ENCODE peak calls at places on chromosome 1, in five cellular contexts. N, L, T, F and Y are unnamed samples.

GRCh38 chr1:26351591-26352337 is 2.2 kb downstream of the CRYBG2 start:
- DNase-seq in N (peak; percentile 29), L (peak; percentile 65), T (no peak), F (peak; percentile 90), Y (peak; percentile 28)

GRCh38 chr1:204345941-204346678 is 13.6 kb downstream of the PLEKHA6 start:
- DNase-seq in N (no peak), L (no peak), T (no peak), F (no peak), Y (no peak)

GRCh38 chr1:236421022-236421421 is 26.9 kb downstream of the EDARADD start:
- DNase-seq in N (no peak), L (no peak), T (no peak), F (no peak), Y (peak; percentile 65)

GRCh38 chr1:222171005-222171404 is 376.9 kb downstream of the HHIPL2 start:
- DNase-seq in N (peak; percentile 31), L (peak; percentile 70), T (no peak), F (peak; percentile 75), Y (peak; percentile 58)

GRCh38 chr1:99728494-99729235 is 37.8 kb downstream of the FRRS1 start:
- DNase-seq in N (peak; percentile 39), L (peak; percentile 28), T (no peak), F (peak; percentile 78), Y (peak; percentile 45)

GRCh38 chr1:185560760-185561159 is 173.4 kb upstream of the HMCN1 start:
- DNase-seq in N (no peak), L (no peak), T (no peak), F (no peak), Y (no peak)

GRCh38 chr1:216178266-216178665 is 245.0 kb downstream of the USH2A start:
- DNase-seq in N (no peak), L (peak; percentile 69), T (no peak), F (no peak), Y (no peak)

GRCh38 chr1:170864784-170865538 is 70.4 kb upstream of the MROH9 start:
- DNase-seq in N (no peak), L (no peak), T (no peak), F (no peak), Y (no peak)

GRCh38 chr1:185934476-185935189 is 200.4 kb downstream of the HMCN1 start:
- DNase-seq in N (no peak), L (peak; percentile 79), T (no peak), F (no peak), Y (no peak)

GRCh38 chr1:191240925-191241324 is 763.3 kb upstream of the BRINP3 start:
- DNase-seq in N (no peak), L (peak; percentile 68), T (no peak), F (no peak), Y (no peak)

GRCh38 chr1:116334015-116334547 is 39.0 kb upstream of the ATP1A1 start:
- DNase-seq in N (no peak), L (peak; percentile 30), T (no peak), F (peak; percentile 28), Y (peak; percentile 74)

GRCh38 chr1:183081402-183082110 is 58.3 kb downstream of the LAMC1 start:
- DNase-seq in N (no peak), L (no peak), T (no peak), F (no peak), Y (no peak)
- H4K8ac ChIP-seq in N (no peak overlapping the region), L (no peak overlapping the region), T (no peak overlapping the region), F (no peak overlapping the region), Y (no peak overlapping the region)

DNA sequence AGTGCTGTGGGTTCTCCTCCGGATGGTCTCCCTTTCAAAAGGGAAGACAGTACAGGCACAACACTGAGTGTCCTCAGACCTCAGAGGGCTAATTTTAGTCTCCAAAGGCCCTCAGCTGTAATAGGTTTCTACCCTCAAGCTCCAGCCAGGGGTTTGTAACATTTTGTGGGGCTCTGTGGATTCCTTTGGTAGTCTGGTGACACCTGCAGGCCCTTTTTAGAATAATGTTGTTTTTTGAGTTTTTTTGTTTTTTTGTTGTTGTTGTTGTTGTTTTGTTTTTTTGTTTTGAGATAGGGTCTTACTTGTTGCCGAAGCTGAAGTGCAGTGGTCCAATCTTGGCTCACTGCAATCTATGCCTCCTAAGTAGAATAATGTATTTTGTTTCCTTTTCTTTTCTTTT is 15.0 kb upstream of the TMEM201 start:
- DNase-seq in N (no peak), L (peak; percentile 25), T (no peak), F (peak; percentile 67), Y (peak; percentile 49)
- H2BK5ac ChIP-seq in N (no peak overlapping the region), L (no peak overlapping the region), T (no peak overlapping the region), F (no peak overlapping the region), Y (no peak overlapping the region)

GRCh38 chr1:27539901-27540861 is 50.2 kb upstream of the WASF2 start:
- DNase-seq in N (no peak), L (peak; percentile 75), T (no peak), F (peak; percentile 70), Y (peak; percentile 83)
- H2AK5ac ChIP-seq in N (no peak overlapping the region), L (peak overlapping the region; percentile 98), T (no peak overlapping the region), F (no peak overlapping the region), Y (peak overlapping the region; percentile 48)

DNA sequence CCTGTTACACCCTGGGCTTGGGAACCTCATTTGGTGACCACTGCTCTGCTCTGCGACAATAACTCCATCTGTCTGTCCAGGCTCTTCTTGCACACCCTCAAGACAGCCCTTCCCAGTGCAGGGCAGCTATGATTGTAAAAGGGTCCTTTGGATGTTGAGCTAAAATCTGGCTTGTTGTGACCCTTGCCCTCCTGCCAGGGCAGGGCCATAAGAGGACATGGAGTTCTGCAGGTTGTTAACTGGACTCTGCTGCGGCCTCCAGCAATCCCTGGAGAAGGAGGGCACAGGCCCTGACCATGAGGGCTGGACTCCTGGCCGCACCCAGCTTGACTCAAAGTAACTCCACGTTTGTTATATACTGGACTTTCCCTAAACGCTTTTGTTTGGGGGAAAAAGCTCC is 41.2 kb downstream of the DHCR24 start:
- DNase-seq in N (no peak), L (no peak), T (no peak), F (no peak), Y (no peak)
- H4K8ac ChIP-seq in N (no peak overlapping the region), L (no peak overlapping the region), T (no peak overlapping the region), F (no peak overlapping the region), Y (no peak overlapping the region)

DNA sequence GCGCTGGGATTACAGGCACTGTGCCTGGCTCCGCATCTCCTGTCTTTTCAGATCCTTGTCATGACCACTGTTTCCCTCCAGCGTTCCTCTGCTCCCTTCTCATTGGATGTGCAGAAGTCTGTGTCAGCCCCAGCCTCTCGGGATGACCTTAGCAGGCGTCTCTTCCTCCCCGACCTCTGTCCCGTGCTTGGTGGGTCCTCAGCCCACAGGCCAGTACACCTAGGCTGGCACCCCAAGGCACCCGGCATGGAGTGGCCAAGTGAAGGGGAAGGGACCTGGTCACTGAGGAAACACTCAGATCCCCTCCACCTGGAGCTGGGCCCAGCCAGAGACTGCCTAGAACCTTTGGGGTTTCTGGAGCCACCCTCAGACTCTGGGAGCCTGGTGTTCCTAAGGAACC is 2.4 kb upstream of the CLCNKB start:
- DNase-seq in N (no peak), L (no peak), T (no peak), F (no peak), Y (no peak)
- H2BK5ac ChIP-seq in N (no peak overlapping the region), L (no peak overlapping the region), T (no peak overlapping the region), F (no peak overlapping the region), Y (no peak overlapping the region)

GRCh38 chr1:10669570-10669969 is 126.9 kb downstream of the CASZ1 start:
- DNase-seq in N (no peak), L (no peak), T (no peak), F (no peak), Y (no peak)
- H2AK5ac ChIP-seq in N (no peak overlapping the region), L (no peak overlapping the region), T (no peak overlapping the region), F (no peak overlapping the region), Y (no peak overlapping the region)

DNA sequence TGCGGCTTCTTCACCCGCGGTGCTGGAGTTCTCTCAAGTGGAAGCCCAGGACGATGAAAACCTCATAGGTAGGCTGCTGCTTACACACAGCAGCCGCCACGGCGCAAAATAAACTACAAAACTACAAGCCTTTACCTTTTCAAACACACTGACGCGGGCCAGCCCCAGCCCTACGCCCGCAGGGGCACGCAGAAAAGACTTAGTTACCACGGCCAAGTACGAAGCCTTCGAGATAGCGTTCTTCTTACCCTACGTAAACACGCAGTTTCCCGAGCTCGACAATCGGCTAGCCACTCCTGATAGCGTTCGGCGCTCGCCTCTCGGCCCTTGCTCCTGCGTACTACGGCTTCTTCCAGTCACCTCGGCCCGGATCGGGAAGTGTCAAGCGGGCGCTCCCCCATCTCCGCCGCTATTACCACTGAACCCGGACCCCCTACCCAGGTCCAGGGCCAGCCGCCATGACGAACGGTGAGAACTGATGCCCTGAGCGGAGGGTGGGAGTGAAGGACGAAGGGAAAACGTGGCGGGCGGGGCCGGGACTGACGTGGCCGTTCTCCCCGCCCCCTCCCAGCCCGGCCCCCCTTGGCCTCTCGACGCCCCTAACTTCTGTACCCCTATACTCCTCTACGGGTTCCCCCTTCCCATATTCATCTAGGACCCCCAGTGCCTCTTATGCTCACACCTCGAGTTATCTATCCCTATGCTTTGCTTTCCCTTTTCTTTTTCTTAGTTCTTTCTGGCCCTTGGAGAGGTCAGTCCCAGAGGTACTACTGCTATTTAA is at the start of gene TMEM167B:
- DNase-seq in N (peak; percentile 95), L (peak; percentile 97), T (peak; percentile 78), F (peak; percentile 98), Y (peak; percentile 97)
- H4K8ac ChIP-seq in N (no peak within 1 kb of the TSS), L (peak within 1 kb of the TSS; percentile 47), T (peak within 1 kb of the TSS; percentile 75), F (no peak within 1 kb of the TSS), Y (peak within 1 kb of the TSS; percentile 98)

DNA sequence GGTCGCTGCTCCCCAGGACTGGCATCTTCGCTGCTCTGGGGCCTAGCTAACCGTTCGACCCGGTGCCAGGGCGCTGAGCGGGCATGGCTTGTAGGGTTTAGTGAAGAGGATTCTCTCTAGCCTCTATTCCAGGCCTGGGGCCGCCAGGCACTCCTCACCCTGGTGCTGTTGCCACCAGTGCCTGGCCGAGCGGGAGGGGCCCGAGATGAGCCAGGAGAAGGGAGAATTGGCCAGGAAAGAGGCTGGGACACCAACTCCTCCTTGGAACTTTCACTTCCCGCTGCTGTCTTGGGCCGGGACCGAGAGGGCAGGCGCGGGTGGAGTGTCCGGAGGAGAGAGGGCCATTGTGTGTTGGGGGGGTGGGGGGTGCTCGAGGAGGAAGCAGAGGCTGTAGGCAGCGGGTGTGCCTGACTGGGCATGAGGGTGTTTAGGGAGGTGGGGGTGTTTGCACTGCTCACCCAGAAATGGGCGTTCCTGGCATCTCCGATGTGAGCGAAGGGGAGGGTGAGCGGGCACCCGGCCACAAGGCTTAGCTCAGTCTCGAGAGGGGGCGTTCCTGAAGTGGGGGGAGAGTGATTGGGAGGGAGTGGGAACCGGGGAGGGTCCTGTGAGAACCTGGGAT is 772 bp downstream of the ADAM15 start:
- DNase-seq in N (no peak), L (peak; percentile 13), T (no peak), F (no peak), Y (peak; percentile 45)
- H2BK5ac ChIP-seq in N (no peak overlapping the region), L (no peak overlapping the region), T (no peak overlapping the region), F (no peak overlapping the region), Y (no peak overlapping the region)